ENCODE peak calls at places on chromosome 5, in seven cellular contexts. J is IMR-90, M is H9, U is mesenchymal stem cell, W is neuronal stem cell, Q is H1, V is trophoblast cell. F is an unnamed sample.

GRCh38 chr5:150035139-150035893 is 34.8 kb downstream of the HMGXB3 start:
- DNase-seq in J (no peak), M (no peak), U (no peak), W (no peak), Q (no peak), V (no peak), F (no peak)

GRCh38 chr5:29811914-29812679 is 1381.4 kb upstream of the CDH6 start:
- DNase-seq in J (no peak), M (no peak), U (no peak), W (no peak), Q (no peak), V (no peak), F (peak)

GRCh38 chr5:9335754-9336495 is 209.9 kb downstream of the SEMA5A start:
- DNase-seq in J (no peak), M (no peak), U (no peak), W (no peak), Q (no peak), V (no peak), F (no peak)

GRCh38 chr5:137761020-137761516 is 6.9 kb upstream of the HNRNPA0 start:
- DNase-seq in J (no peak), M (no peak), U (no peak), W (no peak), Q (no peak), V (no peak), F (no peak)

GRCh38 chr5:73435640-73436534 is 12.7 kb downstream of the FOXD1 start:
- DNase-seq in J (no peak), M (peak), U (no peak), W (no peak), Q (no peak), V (no peak), F (peak)

GRCh38 chr5:40401965-40402364 is 277.8 kb upstream of the PTGER4 start:
- DNase-seq in J (peak), M (no peak), U (no peak), W (no peak), Q (no peak), V (peak), F (peak)

GRCh38 chr5:149267241-149267973 is 4.3 kb upstream of the AFAP1L1 start:
- DNase-seq in J (no peak), M (no peak), U (no peak), W (no peak), Q (no peak), V (no peak), F (no peak)

GRCh38 chr5:126166368-126166767 is 256.8 kb upstream of the GRAMD2B start:
- DNase-seq in J (no peak), M (no peak), U (no peak), W (no peak), Q (no peak), V (no peak), F (no peak)

GRCh38 chr5:172453206-172453985 is 929 bp downstream of the SH3PXD2B start:
- DNase-seq in J (peak), M (peak), U (peak), W (peak), Q (no peak), V (no peak), F (peak)

GRCh38 chr5:37810311-37810710 is 29.5 kb downstream of the GDNF start:
- DNase-seq in J (peak), M (no peak), U (no peak), W (no peak), Q (no peak), V (no peak), F (no peak)

GRCh38 chr5:181204561-181205401 is at the start of gene TRIM7:
- DNase-seq in J (peak), M (no peak), U (peak), W (no peak), Q (no peak), V (no peak), F (no peak)

GRCh38 chr5:138488481-138488945 is 23.2 kb downstream of the EGR1 start:
- DNase-seq in J (peak), M (no peak), U (no peak), W (no peak), Q (no peak), V (peak), F (no peak)

GRCh38 chr5:157502143-157502647 is 42.2 kb downstream of the NIPAL4 start:
- DNase-seq in J (peak), M (no peak), U (peak), W (no peak), Q (no peak), V (no peak), F (no peak)

GRCh38 chr5:40991168-40991980 is 79.8 kb downstream of the MROH2B start:
- DNase-seq in J (peak), M (no peak), U (peak), W (no peak), Q (no peak), V (peak), F (no peak)

GRCh38 chr5:145996135-145996534 is 59.8 kb downstream of the SH3RF2 start:
- DNase-seq in J (no peak), M (no peak), U (no peak), W (no peak), Q (no peak), V (no peak), F (peak)

GRCh38 chr5:175290379-175290778 is 153.6 kb downstream of the DRD1 start:
- DNase-seq in J (no peak), M (no peak), U (no peak), W (no peak), Q (no peak), V (peak), F (no peak)

GRCh38 chr5:31193026-31193425 is 460 bp upstream of the CDH6 start:
- DNase-seq in J (no peak), M (no peak), U (no peak), W (no peak), Q (no peak), V (no peak), F (no peak)

GRCh38 chr5:112159435-112159834 is 259.6 kb downstream of the EPB41L4A start:
- DNase-seq in J (peak), M (no peak), U (peak), W (no peak), Q (no peak), V (no peak), F (no peak)

GRCh38 chr5:88745093-88745696 is 137.8 kb downstream of the MEF2C start:
- DNase-seq in J (no peak), M (no peak), U (no peak), W (no peak), Q (no peak), V (no peak), F (peak)

GRCh38 chr5:28165116-28165515 is 1126.7 kb upstream of the CDH9 start:
- DNase-seq in J (no peak), M (no peak), U (peak), W (no peak), Q (no peak), V (no peak), F (peak)

GRCh38 chr5:35247645-35248034 is 17.4 kb upstream of the PRLR start:
- DNase-seq in J (no peak), M (no peak), U (no peak), W (no peak), Q (no peak), V (no peak), F (no peak)

GRCh38 chr5:17113174-17113941 is 104.1 kb upstream of the BASP1 start:
- DNase-seq in J (peak), M (no peak), U (peak), W (no peak), Q (no peak), V (no peak), F (peak)

GRCh38 chr5:124755565-124755964 is 9.1 kb upstream of the ZNF608 start:
- DNase-seq in J (no peak), M (no peak), U (peak), W (no peak), Q (no peak), V (no peak), F (peak)

DNA sequence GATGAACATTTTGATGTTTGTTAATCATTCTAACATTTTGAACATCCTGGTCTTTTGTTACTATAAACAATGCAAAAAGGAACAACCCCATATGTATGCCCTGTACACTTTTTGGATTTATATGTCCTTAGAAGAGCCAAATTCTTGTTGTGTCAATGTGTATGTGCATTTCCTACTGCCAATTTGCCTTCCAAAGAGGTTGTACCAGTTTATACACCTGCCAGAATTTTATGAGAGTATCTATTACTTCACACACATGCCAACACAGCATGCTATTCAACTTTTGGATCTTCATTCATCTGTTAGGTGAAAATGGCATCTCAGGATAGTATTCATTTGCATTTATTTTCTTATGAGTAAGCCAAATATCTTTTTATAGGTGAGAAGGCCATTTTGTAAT is 162.0 kb upstream of the SEMA6A start:
- DNase-seq in J (no peak), M (no peak), U (no peak), W (no peak), Q (no peak), V (no peak), F (no peak)
- H2BK120ac ChIP-seq in J (no peak), M (no peak), U (no peak), W (no peak), Q (no peak), V (no peak), F (no peak)

GRCh38 chr5:83374547-83374946 is 97.0 kb upstream of the VCAN start:
- DNase-seq in J (peak), M (no peak), U (peak), W (no peak), Q (no peak), V (no peak), F (no peak)
- H2BK120ac ChIP-seq in J (no peak), M (no peak), U (no peak), W (no peak), Q (no peak), V (no peak), F (no peak)

GRCh38 chr5:26192496-26192895 is 845.9 kb downstream of the CDH9 start:
- DNase-seq in J (no peak), M (no peak), U (peak), W (no peak), Q (no peak), V (no peak), F (no peak)

GRCh38 chr5:26193626-26194025 is 844.8 kb downstream of the CDH9 start:
- DNase-seq in J (no peak), M (no peak), U (no peak), W (no peak), Q (no peak), V (peak), F (peak)
- H2BK120ac ChIP-seq in J (no peak), M (no peak), U (no peak), W (no peak), Q (no peak), V (no peak), F (no peak)

DNA sequence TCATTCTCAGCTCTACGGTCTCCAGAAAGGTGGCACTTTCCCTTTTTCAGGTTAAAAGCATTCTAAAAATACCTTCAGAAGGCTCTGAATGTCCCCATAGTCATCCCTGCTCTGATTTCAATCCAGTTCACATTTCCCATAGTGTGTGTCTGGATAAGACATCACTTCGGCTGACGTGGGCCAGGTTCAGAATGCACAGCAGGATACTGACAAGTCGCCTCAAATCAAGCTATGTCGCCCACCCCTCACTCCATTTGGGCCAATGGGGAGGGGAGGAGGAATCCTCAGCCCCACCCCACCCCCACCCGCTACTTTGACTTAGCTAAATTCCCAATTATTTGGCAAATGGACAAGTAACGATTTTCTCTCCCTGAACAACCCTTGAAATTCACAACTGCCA is 148.0 kb downstream of the SLIT3 start:
- DNase-seq in J (no peak), M (no peak), U (no peak), W (no peak), Q (no peak), V (no peak), F (no peak)
- H2BK120ac ChIP-seq in J (no peak), M (no peak), U (no peak), W (no peak), Q (no peak), V (peak), F (no peak)

DNA sequence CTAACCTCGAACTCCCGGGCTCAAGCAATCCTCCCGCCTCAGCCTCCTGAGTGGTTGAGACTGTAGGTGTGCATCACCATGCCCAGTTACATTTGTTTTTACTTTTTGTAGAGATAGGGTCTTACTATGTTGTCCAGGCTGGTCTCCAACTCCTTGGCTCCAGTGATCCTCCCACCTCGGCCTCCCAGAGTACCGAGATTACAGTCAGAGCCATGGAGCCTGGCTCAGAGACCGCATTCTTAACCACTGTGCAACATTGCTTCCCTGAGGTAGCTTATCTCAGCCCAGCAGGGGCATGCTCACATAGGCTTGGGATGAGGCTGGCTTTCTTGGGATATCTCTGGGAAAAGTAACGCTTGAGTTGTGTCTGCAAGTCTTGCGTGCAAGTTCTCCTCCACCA is 99.7 kb downstream of the SPRY4 start:
- DNase-seq in J (no peak), M (no peak), U (no peak), W (no peak), Q (no peak), V (no peak), F (peak)
- H2BK120ac ChIP-seq in J (no peak), M (no peak), U (no peak), W (no peak), Q (no peak), V (no peak), F (no peak)

GRCh38 chr5:106414342-106414741 is 1256.4 kb downstream of the EFNA5 start:
- DNase-seq in J (no peak), M (no peak), U (no peak), W (no peak), Q (no peak), V (no peak), F (no peak)

GRCh38 chr5:106415541-106415940 is 1255.2 kb downstream of the EFNA5 start:
- DNase-seq in J (peak), M (no peak), U (peak), W (no peak), Q (no peak), V (peak), F (no peak)

GRCh38 chr5:106418196-106418595 is 1252.5 kb downstream of the EFNA5 start:
- DNase-seq in J (peak), M (no peak), U (peak), W (no peak), Q (no peak), V (no peak), F (no peak)

GRCh38 chr5:106417566-106417965 is 1253.2 kb downstream of the EFNA5 start:
- DNase-seq in J (no peak), M (no peak), U (no peak), W (no peak), Q (no peak), V (no peak), F (no peak)

DNA sequence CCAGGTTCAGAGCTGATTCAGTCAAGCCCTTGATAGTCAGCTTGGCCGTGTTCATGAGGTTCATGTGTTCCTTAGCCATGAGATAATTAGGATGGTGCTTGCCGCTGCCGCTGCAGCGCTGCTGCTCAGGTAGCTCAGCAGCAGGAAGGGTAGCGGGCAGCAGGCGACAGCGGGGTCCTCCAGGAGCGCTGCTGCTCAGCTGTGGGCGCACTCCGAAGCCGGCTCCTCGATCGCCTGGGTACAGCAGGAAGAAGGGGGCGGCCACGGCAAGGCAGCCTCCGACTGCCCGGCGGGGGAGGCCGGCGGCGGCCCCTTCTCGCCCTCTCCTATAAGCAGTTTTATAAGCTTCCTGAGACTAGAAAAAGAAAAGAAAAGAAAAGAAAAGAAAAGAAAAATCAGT is 1253.6 kb downstream of the EFNA5 start:
- DNase-seq in J (no peak), M (no peak), U (no peak), W (no peak), Q (no peak), V (no peak), F (no peak)
- H2BK120ac ChIP-seq in J (no peak), M (no peak), U (no peak), W (no peak), Q (no peak), V (no peak), F (no peak)

GRCh38 chr5:103066346-103066745 is 53.6 kb downstream of the GIN1 start:
- DNase-seq in J (no peak), M (no peak), U (peak), W (no peak), Q (no peak), V (no peak), F (peak)
- H2BK120ac ChIP-seq in J (no peak), M (no peak), U (no peak), W (no peak), Q (no peak), V (no peak), F (no peak)

GRCh38 chr5:179311581-179311980 is 33.7 kb downstream of the ADAMTS2 start:
- DNase-seq in J (no peak), M (no peak), U (no peak), W (no peak), Q (no peak), V (no peak), F (no peak)
- H2BK120ac ChIP-seq in J (no peak), M (no peak), U (no peak), W (no peak), Q (no peak), V (no peak), F (no peak)

GRCh38 chr5:135465391-135466122 is 13.4 kb upstream of the TIFAB start:
- DNase-seq in J (no peak), M (no peak), U (no peak), W (no peak), Q (no peak), V (no peak), F (no peak)
- H2BK120ac ChIP-seq in J (no peak), M (no peak), U (no peak), W (no peak), Q (no peak), V (no peak), F (no peak)

F was measured in mesendoderm.